ENCODE peak calls at places on chromosomes 4 and X, in ten cellular contexts. R is Right ventricle myocardium superior; T is A549; H is right cardiac atrium; C is aorta; F is SK-N-SH treated with all-trans-retinoic acid at 6 μM for 48 hours; I is stimulated activated naive B cell treated with anti-CD40 and anti-IgM and Interleukin-4, amounts not matched to agents 10 μg/mL and 1 μg/mL and 100 μg/mL, for 72 hours; M is activated CD8-positive, alpha-beta T cell treated with anti-CD3 and anti-CD28 coated beads, Interleukin-2, amount 10 ng/mL, durations not matched to agents 7 days and 5 days; N is T-cell; D is activated T-helper 17 cell treated with anti-CD3 and anti-CD28 coated beads, Interleukin-2, amount 50 U/mL, for 72 hours. E is an unnamed sample.

GRCh38 chrX:16870861-16871584 is 861 bp upstream of the RBBP7 start:
- ATAC-seq in R (peak), T (peak), H (peak), C (peak), F (peak), I (peak), M (peak), N (peak), D (peak), E (peak)

GRCh38 chrX:136046295-136046894 is 61.2 kb downstream of the SLC9A6 start:
- ATAC-seq in R (no peak), T (no peak), H (no peak), C (peak), F (no peak), I (no peak), M (no peak), N (no peak), D (no peak), E (no peak)

GRCh38 chr4:82528868-82529267 is 32.9 kb downstream of the TMEM150C start:
- ATAC-seq in R (no peak), T (no peak), H (no peak), C (no peak), F (no peak), I (no peak), M (no peak), N (no peak), D (no peak), E (no peak)

GRCh38 chr4:175999944-176000343 is 65.7 kb upstream of the WDR17 start:
- ATAC-seq in R (no peak), T (no peak), H (no peak), C (no peak), F (no peak), I (no peak), M (no peak), N (no peak), D (no peak), E (no peak)

GRCh38 chr4:91116861-91117260 is 989.7 kb downstream of the CCSER1 start:
- ATAC-seq in R (no peak), T (no peak), H (no peak), C (no peak), F (no peak), I (no peak), M (no peak), N (no peak), D (no peak), E (no peak)

GRCh38 chr4:146654648-146654975 is 15.9 kb downstream of the POU4F2 start:
- ATAC-seq in R (no peak), T (no peak), H (no peak), C (no peak), F (peak), I (no peak), M (no peak), N (no peak), D (no peak), E (no peak)

GRCh38 chr4:178937130-178937529 is 1494.9 kb upstream of the AGA start:
- ATAC-seq in R (no peak), T (no peak), H (no peak), C (no peak), F (no peak), I (no peak), M (no peak), N (no peak), D (peak), E (no peak)

GRCh38 chr4:146098397-146098796 is 77.1 kb upstream of the LSM6 start:
- ATAC-seq in R (no peak), T (no peak), H (no peak), C (no peak), F (no peak), I (peak), M (no peak), N (no peak), D (peak), E (peak)

GRCh38 chr4:147090486-147090885 is 144.8 kb upstream of the TTC29 start:
- ATAC-seq in R (no peak), T (no peak), H (no peak), C (no peak), F (no peak), I (no peak), M (no peak), N (no peak), D (no peak), E (no peak)

GRCh38 chr4:42654606-42655005 is 2.3 kb downstream of the ATP8A1 start:
- ATAC-seq in R (no peak), T (no peak), H (peak), C (no peak), F (no peak), I (no peak), M (no peak), N (no peak), D (peak), E (no peak)

GRCh38 chrX:29775890-29776289 is 439.5 kb upstream of the MAGEB2 start:
- ATAC-seq in R (no peak), T (no peak), H (no peak), C (no peak), F (no peak), I (no peak), M (no peak), N (no peak), D (no peak), E (no peak)

GRCh38 chr4:114601304-114602052 is 2.9 kb downstream of the UGT8 start:
- ATAC-seq in R (no peak), T (no peak), H (no peak), C (no peak), F (no peak), I (peak), M (no peak), N (no peak), D (no peak), E (peak)

GRCh38 chrX:11664211-11664888 is 1.4 kb downstream of the ARHGAP6 start:
- ATAC-seq in R (peak), T (no peak), H (peak), C (peak), F (no peak), I (no peak), M (no peak), N (no peak), D (no peak), E (no peak)

GRCh38 chr4:153495480-153496206 is 29.5 kb downstream of the TMEM131L start:
- ATAC-seq in R (no peak), T (no peak), H (no peak), C (no peak), F (no peak), I (no peak), M (no peak), N (no peak), D (no peak), E (no peak)

GRCh38 chr4:3283916-3284315 is 8.9 kb upstream of the RGS12 start:
- ATAC-seq in R (no peak), T (no peak), H (no peak), C (no peak), F (no peak), I (no peak), M (no peak), N (no peak), D (no peak), E (no peak)

GRCh38 chrX:38661561-38661960 is 100.2 kb downstream of the TSPAN7 start:
- ATAC-seq in R (no peak), T (no peak), H (no peak), C (no peak), F (no peak), I (no peak), M (no peak), N (no peak), D (peak), E (no peak)

GRCh38 chr4:118989098-118990080 is 100.7 kb downstream of the SYNPO2 start:
- ATAC-seq in R (peak), T (peak), H (peak), C (peak), F (peak), I (no peak), M (no peak), N (no peak), D (peak), E (no peak)

GRCh38 chr4:123653211-123653610 is 256.6 kb downstream of the SPRY1 start:
- ATAC-seq in R (no peak), T (no peak), H (no peak), C (no peak), F (no peak), I (no peak), M (no peak), N (no peak), D (no peak), E (no peak)

GRCh38 chrX:53283099-53283498 is 1.7 kb upstream of the IQSEC2 start:
- ATAC-seq in R (no peak), T (no peak), H (no peak), C (no peak), F (no peak), I (no peak), M (no peak), N (no peak), D (no peak), E (no peak)

GRCh38 chrX:132480581-132481203 is 8.1 kb downstream of the MBNL3 start:
- ATAC-seq in R (peak), T (no peak), H (peak), C (peak), F (peak), I (peak), M (peak), N (peak), D (peak), E (peak)

GRCh38 chr4:185713272-185713671 is 98.7 kb downstream of the SORBS2 start:
- ATAC-seq in R (no peak), T (no peak), H (no peak), C (no peak), F (no peak), I (no peak), M (no peak), N (no peak), D (no peak), E (no peak)

GRCh38 chrX:81925812-81926211 is 723.9 kb downstream of the SH3BGRL start:
- ATAC-seq in R (no peak), T (no peak), H (no peak), C (peak), F (no peak), I (no peak), M (no peak), N (no peak), D (no peak), E (no peak)

GRCh38 chr4:56655209-56655626 is 25.9 kb downstream of the HOPX start:
- ATAC-seq in R (peak), T (no peak), H (peak), C (peak), F (peak), I (peak), M (peak), N (no peak), D (no peak), E (peak)

GRCh38 chrX:72705814-72706213 is 8.3 kb downstream of the PHKA1 start:
- ATAC-seq in R (no peak), T (no peak), H (no peak), C (no peak), F (no peak), I (no peak), M (no peak), N (no peak), D (no peak), E (no peak)

GRCh38 chr4:144209491-144209890 is 69.0 kb upstream of the GYPA start:
- ATAC-seq in R (no peak), T (no peak), H (no peak), C (no peak), F (no peak), I (no peak), M (no peak), N (no peak), D (no peak), E (no peak)

GRCh38 chr4:89829470-89830138 is 7.4 kb downstream of the SNCA start:
- ATAC-seq in R (peak), T (no peak), H (peak), C (peak), F (no peak), I (peak), M (peak), N (peak), D (peak), E (peak)

GRCh38 chrX:24561121-24561520 is 86.0 kb downstream of the PCYT1B start:
- ATAC-seq in R (no peak), T (no peak), H (no peak), C (no peak), F (peak), I (no peak), M (no peak), N (no peak), D (peak), E (no peak)

GRCh38 chr4:113157086-113157857 is 107.8 kb downstream of the ANK2 start:
- ATAC-seq in R (no peak), T (no peak), H (no peak), C (no peak), F (no peak), I (no peak), M (no peak), N (no peak), D (no peak), E (no peak)

GRCh38 chr4:98938386-98938785 is 9.5 kb upstream of the EIF4E start:
- ATAC-seq in R (no peak), T (peak), H (no peak), C (no peak), F (peak), I (no peak), M (no peak), N (no peak), D (peak), E (no peak)

GRCh38 chrX:111854778-111855490 is 21.0 kb upstream of the TRPC5OS start:
- ATAC-seq in R (no peak), T (no peak), H (no peak), C (no peak), F (peak), I (no peak), M (no peak), N (no peak), D (no peak), E (no peak)

GRCh38 chr4:74534121-74534520 is 89.2 kb downstream of the AREG start:
- ATAC-seq in R (no peak), T (no peak), H (no peak), C (no peak), F (no peak), I (no peak), M (no peak), N (no peak), D (no peak), E (no peak)

GRCh38 chr4:24188459-24188858 is 298.6 kb upstream of the PPARGC1A start:
- ATAC-seq in R (no peak), T (no peak), H (no peak), C (no peak), F (no peak), I (no peak), M (no peak), N (no peak), D (no peak), E (no peak)

GRCh38 chr4:174828845-174829701 is at the start of gene GLRA3:
- ATAC-seq in R (no peak), T (peak), H (peak), C (peak), F (peak), I (peak), M (peak), N (no peak), D (peak), E (peak)

E was measured in stimulated activated memory B cell treated with anti-CD40 and anti-IgM and Interleukin-4, amounts not matched to agents 10 μg/mL and 1 μg/mL and 100 μg/mL, for 72 hours.